ENCODE peak calls at places on chromosomes 6 and 20, in seven cellular contexts. Y is ovary, F is thyroid gland, Q is adrenal gland, T is AG04450, V is dorsolateral prefrontal cortex, G is right lobe of liver. I is an unnamed sample.

GRCh38 chr6:144390886-144391285 is 105.8 kb downstream of the UTRN start:
- DNase-seq in Y (no peak), F (no peak), Q (no peak), T (no peak), V (no peak), G (no peak), I (no peak)

GRCh38 chr6:149463781-149464180 is 21.0 kb downstream of the ZC3H12D start:
- DNase-seq in Y (no peak), F (peak), Q (no peak), T (no peak), V (no peak), G (no peak), I (no peak)

GRCh38 chr6:34284563-34285545 is 36.0 kb upstream of the SMIM29 start:
- DNase-seq in Y (peak), F (no peak), Q (peak), T (peak), V (peak), G (peak), I (peak)

GRCh38 chr20:12575352-12576095 is 433.2 kb upstream of the SPTLC3 start:
- DNase-seq in Y (peak), F (no peak), Q (peak), T (no peak), V (no peak), G (no peak), I (no peak)

GRCh38 chr20:49485563-49485962 is 3.1 kb upstream of the KCNB1 start:
- DNase-seq in Y (no peak), F (no peak), Q (no peak), T (no peak), V (no peak), G (no peak), I (no peak)

GRCh38 chr6:93575495-93575894 is 156.1 kb upstream of the EPHA7 start:
- DNase-seq in Y (no peak), F (no peak), Q (no peak), T (no peak), V (no peak), G (no peak), I (no peak)

GRCh38 chr20:38600057-38600456 is 1.6 kb upstream of the ARHGAP40 start:
- DNase-seq in Y (no peak), F (no peak), Q (no peak), T (no peak), V (no peak), G (no peak), I (no peak)

GRCh38 chr6:10510592-10511367 is 10.4 kb upstream of the GCNT2 start:
- DNase-seq in Y (no peak), F (peak), Q (peak), T (no peak), V (peak), G (peak), I (peak)

GRCh38 chr6:7914991-7915789 is 4.6 kb upstream of the TXNDC5 start:
- DNase-seq in Y (no peak), F (peak), Q (no peak), T (no peak), V (no peak), G (no peak), I (no peak)

GRCh38 chr6:139757766-139758655 is 383.6 kb upstream of the CITED2 start:
- DNase-seq in Y (peak), F (no peak), Q (no peak), T (no peak), V (no peak), G (no peak), I (no peak)

GRCh38 chr6:118594877-118595276 is 46.8 kb downstream of the PLN start:
- DNase-seq in Y (no peak), F (no peak), Q (no peak), T (no peak), V (no peak), G (no peak), I (no peak)

GRCh38 chr6:17905611-17906592 is 81.5 kb downstream of the KIF13A start:
- DNase-seq in Y (no peak), F (no peak), Q (no peak), T (no peak), V (no peak), G (no peak), I (no peak)

GRCh38 chr6:134041093-134041492 is 11.3 kb downstream of the SLC2A12 start:
- DNase-seq in Y (no peak), F (no peak), Q (no peak), T (no peak), V (no peak), G (no peak), I (no peak)

GRCh38 chr6:112173401-112173800 is 81.0 kb downstream of the LAMA4 start:
- DNase-seq in Y (no peak), F (no peak), Q (no peak), T (no peak), V (no peak), G (no peak), I (no peak)

GRCh38 chr6:112155900-112156299 is 68.5 kb downstream of the FAM229B start:
- DNase-seq in Y (no peak), F (no peak), Q (no peak), T (no peak), V (no peak), G (no peak), I (no peak)

GRCh38 chr20:51697119-51697826 is 70.9 kb downstream of the ATP9A start:
- DNase-seq in Y (no peak), F (no peak), Q (no peak), T (no peak), V (no peak), G (no peak), I (no peak)

GRCh38 chr6:125670586-125670985 is 78.8 kb upstream of the HEY2 start:
- DNase-seq in Y (no peak), F (no peak), Q (no peak), T (no peak), V (no peak), G (no peak), I (no peak)

GRCh38 chr6:127992144-127992543 is 91.3 kb upstream of the THEMIS start:
- DNase-seq in Y (no peak), F (no peak), Q (no peak), T (no peak), V (no peak), G (no peak), I (no peak)

GRCh38 chr6:52143551-52143950 is 42.6 kb upstream of the IL17A start:
- DNase-seq in Y (no peak), F (no peak), Q (no peak), T (no peak), V (no peak), G (no peak), I (no peak)

GRCh38 chr6:162942860-162943259 is 215.1 kb downstream of the PACRG start:
- DNase-seq in Y (no peak), F (no peak), Q (no peak), T (peak), V (no peak), G (no peak), I (no peak)

GRCh38 chr20:33541074-33541473 is 51.2 kb downstream of the CBFA2T2 start:
- DNase-seq in Y (no peak), F (no peak), Q (no peak), T (no peak), V (no peak), G (no peak), I (no peak)

GRCh38 chr20:58069207-58069606 is 159.2 kb downstream of the ANKRD60 start:
- DNase-seq in Y (no peak), F (no peak), Q (no peak), T (no peak), V (no peak), G (no peak), I (no peak)

GRCh38 chr6:47440722-47441121 is 36.9 kb upstream of the CD2AP start:
- DNase-seq in Y (no peak), F (no peak), Q (no peak), T (no peak), V (no peak), G (no peak), I (no peak)

GRCh38 chr20:25051386-25052155 is 6.4 kb downstream of the ACSS1 start:
- DNase-seq in Y (peak), F (no peak), Q (no peak), T (no peak), V (no peak), G (no peak), I (no peak)

DNA sequence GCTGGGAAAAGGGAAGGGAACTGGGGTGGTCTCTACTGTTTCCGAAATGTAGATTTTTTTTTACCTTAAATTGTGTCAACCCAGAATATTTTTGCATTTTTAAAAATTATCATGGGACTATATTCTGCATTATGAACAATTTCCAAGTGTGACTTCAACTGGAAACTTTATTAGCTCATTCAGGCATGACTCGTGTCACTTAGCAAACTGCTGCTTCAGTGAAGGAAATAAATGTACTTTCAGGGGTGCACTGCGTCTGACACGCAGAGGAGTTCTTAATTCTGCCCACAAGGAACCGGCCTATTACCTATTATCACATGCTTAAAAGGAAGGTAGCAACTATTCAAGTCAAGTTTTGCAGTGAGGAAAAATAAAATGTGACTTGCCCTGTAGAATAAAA is 291.3 kb upstream of the PRDM1 start:
- DNase-seq in Y (no peak), F (no peak), Q (no peak), T (no peak), V (no peak), G (no peak), I (no peak)
- H3K27ac ChIP-seq in Y (no peak), F (peak), Q (no peak), T (no peak), V (no peak), G (no peak), I (no peak)

DNA sequence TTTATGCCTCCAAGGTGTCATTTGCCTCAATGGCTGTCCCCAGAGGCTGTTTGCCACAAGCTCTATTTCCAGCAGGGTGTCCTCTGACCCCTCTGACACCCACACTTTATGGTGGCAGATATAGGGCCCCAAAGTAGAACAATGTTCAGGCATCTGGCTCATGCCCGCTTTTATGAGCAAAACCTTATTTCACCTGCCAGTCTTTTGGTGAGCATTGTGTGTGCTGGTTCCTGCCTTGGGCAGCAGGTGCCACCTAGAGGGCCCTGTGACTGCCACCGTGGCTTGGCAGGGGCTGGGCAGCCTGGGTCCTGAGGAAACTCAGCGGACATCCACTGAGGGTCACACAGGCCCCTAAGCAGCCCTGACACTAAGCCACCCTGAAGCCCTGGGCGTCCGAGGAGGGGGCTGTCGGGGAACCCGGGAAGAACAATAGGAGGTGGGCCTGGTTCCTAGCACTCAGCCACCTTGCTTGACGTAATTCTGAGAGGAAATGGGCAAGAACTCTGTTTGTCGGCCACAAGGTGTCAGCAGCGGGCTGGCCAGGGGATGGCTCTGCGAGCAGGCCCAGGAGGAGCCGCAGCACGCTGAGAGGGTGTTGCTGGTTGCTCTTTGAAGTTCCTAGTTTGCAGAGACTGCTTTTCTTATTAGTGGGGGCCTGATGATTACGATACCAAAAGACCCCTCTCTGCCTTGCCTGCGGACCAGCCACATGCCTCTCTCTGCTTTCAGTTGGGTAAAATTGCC is 148.9 kb downstream of the SCML4 start:
- DNase-seq in Y (peak), F (peak), Q (peak), T (peak), V (peak), G (peak), I (peak)
- H3K4me3 ChIP-seq in Y (no peak), F (no peak), Q (no peak), T (no peak), V (no peak), G (no peak), I (no peak)

DNA sequence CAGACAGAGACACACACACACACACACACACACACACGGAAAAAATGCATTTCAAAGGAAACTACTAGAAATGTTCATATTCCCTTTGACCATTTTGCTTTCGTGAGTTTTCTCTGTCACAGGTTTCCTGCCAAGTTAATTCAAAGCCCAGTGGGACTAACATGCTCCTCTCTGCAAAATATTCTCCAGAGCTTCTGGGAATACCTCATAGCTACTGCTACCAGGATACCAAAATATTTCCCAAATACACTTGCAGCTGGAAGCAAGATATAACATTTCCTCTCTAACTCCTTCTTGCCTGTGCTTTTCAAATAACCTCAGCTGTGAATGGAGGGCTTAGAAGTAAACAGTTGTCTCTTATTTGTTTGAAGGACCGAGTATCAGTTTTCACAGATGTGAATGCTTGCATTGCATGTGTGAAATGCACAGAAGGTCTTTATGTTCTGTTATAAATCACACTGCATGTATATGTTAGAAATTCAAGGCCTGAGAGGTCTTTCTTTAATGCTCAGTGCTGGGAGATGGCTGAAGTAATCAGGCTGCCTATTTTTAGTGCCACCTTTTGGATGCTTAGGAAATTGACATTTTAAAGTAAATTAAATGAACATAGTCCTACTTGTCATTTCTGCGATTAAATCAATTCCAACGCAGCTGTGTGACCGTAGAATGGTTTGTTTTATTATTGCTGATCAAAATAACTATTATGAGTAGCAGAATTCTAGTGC is 8.7 kb upstream of the FAM209A start:
- DNase-seq in Y (no peak), F (no peak), Q (no peak), T (peak), V (no peak), G (no peak), I (no peak)
- TF ChIP-seq CTCF in Y (no peak), F (no peak), Q (no peak), T (peak), V (no peak), G (peak), I (no peak)

GRCh38 chr6:170439366-170440351 is 113.4 kb downstream of the PSMB1 start:
- DNase-seq in Y (no peak), F (no peak), Q (no peak), T (no peak), V (no peak), G (no peak), I (no peak)
- H3K27ac ChIP-seq in Y (no peak), F (no peak), Q (no peak), T (peak), V (no peak), G (no peak), I (no peak)

DNA sequence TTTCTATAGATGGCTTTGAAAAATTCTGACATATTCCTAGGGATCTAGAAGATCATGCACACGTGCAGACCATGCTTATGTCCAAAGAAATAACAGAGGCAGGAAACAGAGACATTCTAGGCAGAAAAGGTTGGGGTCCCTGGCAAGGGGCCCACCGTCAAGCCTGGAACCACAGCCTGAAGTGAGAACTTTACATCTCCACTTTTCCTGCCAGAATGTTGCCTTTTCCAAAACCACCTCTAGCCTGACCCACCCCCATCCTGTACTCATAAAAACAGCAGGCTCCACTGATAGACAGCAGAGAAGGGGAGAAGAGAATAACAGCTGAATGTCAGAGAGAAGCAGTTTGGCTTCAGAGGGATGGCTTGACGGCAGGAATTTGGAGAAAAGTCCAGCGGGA is 257.3 kb upstream of the NT5E start:
- DNase-seq in Y (no peak), F (no peak), Q (no peak), T (no peak), V (no peak), G (no peak), I (no peak)
- H3K4me3 ChIP-seq in Y (no peak), F (no peak), Q (no peak), T (no peak), V (no peak), G (no peak), I (no peak)

I was measured in left lung.